ENCODE peak calls at places on chromosomes 7 and 10, in seven cellular contexts. O is T-helper 1 cell; X is activated CD4-positive, alpha-beta memory T cell treated with anti-CD3 and anti-CD28 coated beads, Interleukin-2, amount 10 ng/mL, durations not matched to agents 7 days and 5 days; W is NCI-H1092 treated with DMSO at 0.1 percent for 48 hours; L is IMR-90; J is stimulated activated CD8-positive, alpha-beta memory T cell treated with anti-CD3 and anti-CD28 coated beads, Interleukin-7, amount 100 ng/mL, for 1 hour; P is ELR. Q is an unnamed sample.

GRCh38 chr7:128710391-128710930 is 28.7 kb upstream of the CALU start:
- DNase-seq in W (no peak), J (no peak), L (no peak), O (no peak), P (peak), X (no peak), Q (no peak)

GRCh38 chr7:132440126-132440525 is 136.1 kb downstream of the PLXNA4 start:
- DNase-seq in L (no peak), X (no peak), P (no peak), J (no peak), W (no peak), O (no peak), Q (no peak)

GRCh38 chr10:64506963-64507362 is 985.8 kb downstream of the REEP3 start:
- DNase-seq in J (no peak), L (no peak), O (no peak), W (no peak), P (no peak), X (no peak), Q (no peak)

GRCh38 chr10:109952526-109952925 is 29.2 kb upstream of the XPNPEP1 start:
- DNase-seq in L (no peak), J (no peak), W (no peak), X (no peak), O (no peak), P (no peak), Q (no peak)

GRCh38 chr7:91228327-91228726 is 35.9 kb upstream of the FZD1 start:
- DNase-seq in W (no peak), X (no peak), L (peak), O (no peak), P (peak), J (no peak), Q (no peak)

GRCh38 chr7:40599836-40600235 is 465.0 kb downstream of the SUGCT start:
- DNase-seq in P (no peak), J (no peak), W (no peak), O (no peak), X (no peak), L (no peak), Q (no peak)

GRCh38 chr7:96931891-96932290 is 73.5 kb upstream of the DLX6 start:
- DNase-seq in W (no peak), X (no peak), L (no peak), P (no peak), O (no peak), J (no peak), Q (no peak)

GRCh38 chr10:125161570-125162139 is 1.3 kb upstream of the CTBP2 start:
- DNase-seq in O (no peak), X (no peak), J (no peak), L (peak), P (no peak), W (no peak), Q (no peak)

GRCh38 chr10:13555884-13556529 is 27.2 kb upstream of the BEND7 start:
- DNase-seq in P (no peak), O (no peak), X (no peak), L (no peak), W (peak), J (no peak), Q (no peak)

GRCh38 chr10:111298031-111298430 is 221.2 kb downstream of the ADRA2A start:
- DNase-seq in W (no peak), J (no peak), L (no peak), P (no peak), X (no peak), O (no peak), Q (no peak)

GRCh38 chr10:118953999-118954398 is 75.5 kb upstream of the NANOS1 start:
- DNase-seq in W (no peak), J (no peak), P (no peak), X (no peak), O (no peak), L (no peak), Q (no peak)

GRCh38 chr7:159142730-159143129 is 1.9 kb downstream of the VIPR2 start:
- DNase-seq in X (no peak), W (no peak), P (no peak), L (no peak), O (no peak), J (no peak), Q (no peak)

GRCh38 chr10:48779077-48779476 is 94.4 kb downstream of the WDFY4 start:
- DNase-seq in P (no peak), W (no peak), J (no peak), L (no peak), O (no peak), X (no peak), Q (no peak)

GRCh38 chr10:132528064-132528800 is 9.4 kb upstream of the INPP5A start:
- DNase-seq in X (no peak), P (no peak), J (no peak), L (peak), O (no peak), W (no peak), Q (no peak)

GRCh38 chr10:29163746-29164145 is 125.1 kb upstream of the LYZL1 start:
- DNase-seq in W (no peak), P (peak), J (no peak), X (no peak), L (peak), O (no peak), Q (peak)

GRCh38 chr7:28808786-28809533 is 149.2 kb downstream of the TRIL start:
- DNase-seq in J (no peak), W (no peak), O (no peak), L (peak), X (no peak), P (peak), Q (no peak)

GRCh38 chr7:6392712-6393666 is 54.8 kb downstream of the DAGLB start:
- DNase-seq in W (no peak), X (peak), P (peak), O (no peak), J (no peak), L (peak), Q (peak)

GRCh38 chr10:116490028-116490662 is 55.6 kb upstream of the PNLIP start:
- DNase-seq in O (no peak), J (no peak), X (no peak), L (peak), W (no peak), P (peak), Q (peak)

GRCh38 chr10:6203331-6204062 is 765 bp downstream of the PFKFB3 start:
- DNase-seq in O (no peak), P (peak), X (peak), W (peak), J (peak), L (peak), Q (peak)

GRCh38 chr10:121927841-121928527 is at the start of gene ATE1:
- DNase-seq in O (peak), J (peak), L (peak), W (peak), P (peak), X (peak), Q (peak)

GRCh38 chr10:126243976-126244375 is 144.3 kb downstream of the ADAM12 start:
- DNase-seq in W (no peak), O (no peak), J (no peak), X (no peak), P (peak), L (peak), Q (peak)

GRCh38 chr7:20393021-20394015 is 62.6 kb downstream of the ITGB8 start:
- DNase-seq in L (no peak), J (no peak), X (no peak), O (no peak), P (no peak), W (no peak), Q (no peak)

GRCh38 chr10:80171248-80171660 is 34.1 kb downstream of the ANXA11 start:
- DNase-seq in L (no peak), P (peak), J (no peak), O (no peak), X (no peak), W (no peak), Q (no peak)

GRCh38 chr10:86954681-86955500 is 2.5 kb downstream of the MMRN2 start:
- DNase-seq in X (no peak), L (no peak), P (no peak), O (no peak), W (no peak), J (no peak), Q (no peak)

GRCh38 chr10:15451137-15452094 is 80.3 kb upstream of the FAM171A1 start:
- DNase-seq in X (no peak), L (no peak), W (no peak), J (no peak), P (no peak), O (no peak), Q (no peak)

GRCh38 chr7:143901360-143901709 is 641 bp downstream of the TCAF1 start:
- DNase-seq in L (peak), O (no peak), W (no peak), X (no peak), J (no peak), P (peak), Q (peak)

GRCh38 chr10:83915801-83916200 is 223.5 kb upstream of the GHITM start:
- DNase-seq in P (no peak), J (no peak), W (no peak), O (no peak), X (no peak), L (no peak), Q (no peak)

GRCh38 chr7:25031007-25031406 is 51.0 kb upstream of the OSBPL3 start:
- DNase-seq in L (no peak), J (no peak), X (peak), O (no peak), W (no peak), P (no peak), Q (no peak)

GRCh38 chr7:114922151-114922651 is 307 bp downstream of the MDFIC start:
- DNase-seq in W (peak), L (peak), O (peak), J (peak), X (peak), P (peak), Q (peak)

GRCh38 chr7:16504019-16504418 is 22.6 kb upstream of the LRRC72 start:
- DNase-seq in J (no peak), O (no peak), X (no peak), P (peak), L (peak), W (no peak), Q (no peak)

GRCh38 chr7:116503835-116504234 is 4.3 kb downstream of the CAV2 start:
- DNase-seq in X (no peak), O (no peak), L (no peak), W (no peak), J (no peak), P (no peak), Q (no peak)

GRCh38 chr10:110326351-110327032 is 21.8 kb upstream of the SMNDC1 start:
- DNase-seq in P (peak), J (no peak), W (no peak), L (peak), O (no peak), X (no peak), Q (peak)

GRCh38 chr10:62063795-62064472 is 162.4 kb downstream of the ARID5B start:
- DNase-seq in L (peak), O (no peak), W (no peak), X (no peak), P (peak), J (no peak), Q (no peak)

GRCh38 chr7:50781894-50782293 is 802 bp downstream of the GRB10 start:
- DNase-seq in X (no peak), L (no peak), P (no peak), J (no peak), O (no peak), W (no peak), Q (no peak)

GRCh38 chr10:103548581-103549348 is 55.3 kb downstream of the NEURL1 start:
- DNase-seq in O (no peak), W (peak), J (no peak), P (no peak), X (no peak), L (no peak), Q (no peak)

GRCh38 chr10:34816067-34817002 is 1.2 kb upstream of the PARD3 start:
- DNase-seq in O (no peak), L (peak), P (peak), W (no peak), X (no peak), J (no peak), Q (no peak)